ENCODE peak calls at places on chromosomes 3 and 15, in six cellular contexts. B is CD4-positive, CD25-positive, alpha-beta regulatory T cell; D is hypothalamus; Z is H54; A is ureter; N is AG08396. U is an unnamed sample.

GRCh38 chr3:170622369-170623159 is 36.7 kb upstream of the SLC7A14 start:
- DNase-seq in N (peak; percentile 90), Z (no peak), D (no peak), B (no peak), A (peak; percentile 43), U (no peak)

GRCh38 chr3:52714335-52715302 is 8.7 kb downstream of the SPCS1 start:
- DNase-seq in N (no peak), Z (no peak), A (no peak), D (no peak), B (no peak), U (no peak)

GRCh38 chr3:11661827-11662226 is 18.1 kb upstream of the VGLL4 start:
- DNase-seq in D (no peak), B (no peak), Z (no peak), N (peak; percentile 54), A (no peak), U (no peak)

GRCh38 chr3:134084230-134084950 is 54.7 kb upstream of the SLCO2A1 start:
- DNase-seq in D (no peak), Z (no peak), B (no peak), A (no peak), N (no peak), U (no peak)

GRCh38 chr15:75843618-75844610 is 667 bp downstream of the UBE2Q2 start:
- DNase-seq in B (peak; percentile 25), D (peak; percentile 17), Z (peak; percentile 51), N (peak; percentile 85), A (peak; percentile 71), U (peak; percentile 40)

GRCh38 chr3:71512000-71512399 is 71.5 kb downstream of the FOXP1 start:
- DNase-seq in A (no peak), D (no peak), N (no peak), B (peak; percentile 21), Z (no peak), U (no peak)

GRCh38 chr15:85407421-85408269 is 27.2 kb downstream of the AKAP13 start:
- DNase-seq in Z (peak; percentile 28), D (no peak), N (peak; percentile 75), B (no peak), A (no peak), U (no peak)

GRCh38 chr3:18087963-18088362 is 337.2 kb downstream of the SATB1 start:
- DNase-seq in D (no peak), A (no peak), B (no peak), N (no peak), Z (no peak), U (no peak)

GRCh38 chr3:64853456-64853855 is 165.7 kb upstream of the ADAMTS9 start:
- DNase-seq in N (no peak), A (no peak), B (no peak), Z (no peak), D (no peak), U (no peak)

U was measured in C1 segment of cervical spinal cord.